ENCODE peak calls at places on chromosomes 2 and 18, in four cellular contexts. One of them, this sample, is unnamed.

GRCh38 chr2:47271054-47272000 is 116.2 kb upstream of the STPG4 start:
- DNase-seq in kidney epithelial cell: no peak
- DNase-seq in fibroblast of mammary gland: no peak
- DNase-seq in coronary artery: no peak
- DNase-seq in this sample: no peak

GRCh38 chr2:145644820-145645302 is 1124.9 kb upstream of the ZEB2 start:
- DNase-seq in kidney epithelial cell: no peak
- DNase-seq in fibroblast of mammary gland: peak
- DNase-seq in coronary artery: no peak
- DNase-seq in this sample: no peak

GRCh38 chr2:9658972-9659371 is 28.2 kb upstream of the YWHAQ start:
- DNase-seq in kidney epithelial cell: peak
- DNase-seq in fibroblast of mammary gland: peak
- DNase-seq in coronary artery: no peak
- DNase-seq in this sample: no peak

GRCh38 chr2:58834404-58834803 is 593.3 kb upstream of the FANCL start:
- DNase-seq in kidney epithelial cell: peak
- DNase-seq in fibroblast of mammary gland: peak
- DNase-seq in coronary artery: no peak
- DNase-seq in this sample: no peak

GRCh38 chr2:16650287-16651249 is 15.1 kb downstream of the CYRIA start:
- DNase-seq in kidney epithelial cell: no peak
- DNase-seq in fibroblast of mammary gland: peak
- DNase-seq in coronary artery: no peak
- DNase-seq in this sample: no peak

GRCh38 chr2:105926960-105927678 is 182.4 kb downstream of the NCK2 start:
- DNase-seq in kidney epithelial cell: no peak
- DNase-seq in fibroblast of mammary gland: no peak
- DNase-seq in coronary artery: no peak
- DNase-seq in this sample: no peak

GRCh38 chr2:223203971-223204370 is 152.0 kb downstream of the KCNE4 start:
- DNase-seq in kidney epithelial cell: no peak
- DNase-seq in fibroblast of mammary gland: peak
- DNase-seq in coronary artery: no peak
- DNase-seq in this sample: peak

GRCh38 chr18:2903006-2903405 is 56.2 kb downstream of the EMILIN2 start:
- DNase-seq in kidney epithelial cell: no peak
- DNase-seq in fibroblast of mammary gland: peak
- DNase-seq in coronary artery: peak
- DNase-seq in this sample: no peak

GRCh38 chr2:84126084-84126483 is 333.0 kb downstream of the SUCLG1 start:
- DNase-seq in kidney epithelial cell: no peak
- DNase-seq in fibroblast of mammary gland: no peak
- DNase-seq in coronary artery: no peak
- DNase-seq in this sample: no peak

GRCh38 chr2:205754924-205755321 is 72.6 kb downstream of the NRP2 start:
- DNase-seq in kidney epithelial cell: no peak
- DNase-seq in fibroblast of mammary gland: peak
- DNase-seq in coronary artery: no peak
- DNase-seq in this sample: no peak

GRCh38 chr18:49814147-49814499 is 790 bp upstream of the ACAA2 start:
- DNase-seq in kidney epithelial cell: no peak
- DNase-seq in fibroblast of mammary gland: peak
- DNase-seq in coronary artery: peak
- DNase-seq in this sample: no peak

GRCh38 chr2:63055510-63056308 is 5.1 kb downstream of the OTX1 start:
- DNase-seq in kidney epithelial cell: no peak
- DNase-seq in fibroblast of mammary gland: no peak
- DNase-seq in coronary artery: no peak
- DNase-seq in this sample: no peak

GRCh38 chr18:11665146-11665545 is 23.9 kb upstream of the GNAL start:
- DNase-seq in kidney epithelial cell: no peak
- DNase-seq in fibroblast of mammary gland: no peak
- DNase-seq in coronary artery: no peak
- DNase-seq in this sample: no peak

GRCh38 chr2:182650704-182651103 is 65.4 kb upstream of the DNAJC10 start:
- DNase-seq in kidney epithelial cell: no peak
- DNase-seq in fibroblast of mammary gland: peak
- DNase-seq in coronary artery: no peak
- DNase-seq in this sample: peak

GRCh38 chr2:225270861-225271260 is 128.6 kb upstream of the NYAP2 start:
- DNase-seq in kidney epithelial cell: peak
- DNase-seq in fibroblast of mammary gland: peak
- DNase-seq in coronary artery: no peak
- DNase-seq in this sample: no peak

GRCh38 chr2:26536371-26537068 is 58.6 kb upstream of the OTOF start:
- DNase-seq in kidney epithelial cell: no peak
- DNase-seq in fibroblast of mammary gland: no peak
- DNase-seq in coronary artery: no peak
- DNase-seq in this sample: no peak

GRCh38 chr2:225737556-225737955 is 338.0 kb downstream of the NYAP2 start:
- DNase-seq in kidney epithelial cell: no peak
- DNase-seq in fibroblast of mammary gland: peak
- DNase-seq in coronary artery: no peak
- DNase-seq in this sample: no peak

GRCh38 chr2:240997141-240997855 is 1.1 kb upstream of the SNED1 start:
- DNase-seq in kidney epithelial cell: no peak
- DNase-seq in fibroblast of mammary gland: peak
- DNase-seq in coronary artery: peak
- DNase-seq in this sample: no peak

GRCh38 chr2:132582360-132582759 is 87.6 kb downstream of the LYPD1 start:
- DNase-seq in kidney epithelial cell: no peak
- DNase-seq in fibroblast of mammary gland: no peak
- DNase-seq in coronary artery: no peak
- DNase-seq in this sample: no peak

GRCh38 chr2:21367421-21367820 is 243.7 kb downstream of the TDRD15 start:
- DNase-seq in kidney epithelial cell: no peak
- DNase-seq in fibroblast of mammary gland: no peak
- DNase-seq in coronary artery: no peak
- DNase-seq in this sample: no peak

GRCh38 chr2:137096693-137097092 is 331.3 kb downstream of the THSD7B start:
- DNase-seq in kidney epithelial cell: no peak
- DNase-seq in fibroblast of mammary gland: no peak
- DNase-seq in coronary artery: no peak
- DNase-seq in this sample: no peak

GRCh38 chr2:210558708-210559107 is 2.3 kb downstream of the CPS1 start:
- DNase-seq in kidney epithelial cell: no peak
- DNase-seq in fibroblast of mammary gland: peak
- DNase-seq in coronary artery: no peak
- DNase-seq in this sample: no peak

GRCh38 chr2:24203029-24203786 is 28.4 kb downstream of the FAM228A start:
- DNase-seq in kidney epithelial cell: no peak
- DNase-seq in fibroblast of mammary gland: no peak
- DNase-seq in coronary artery: no peak
- DNase-seq in this sample: peak

GRCh38 chr2:160647967-160648685 is 154.5 kb upstream of the RBMS1 start:
- DNase-seq in kidney epithelial cell: no peak
- DNase-seq in fibroblast of mammary gland: no peak
- DNase-seq in coronary artery: no peak
- DNase-seq in this sample: no peak

GRCh38 chr2:9767656-9768281 is 75.5 kb upstream of the TAF1B start:
- DNase-seq in kidney epithelial cell: no peak
- DNase-seq in fibroblast of mammary gland: no peak
- DNase-seq in coronary artery: no peak
- DNase-seq in this sample: no peak

GRCh38 chr2:11822746-11823411 is 76.4 kb downstream of the LPIN1 start:
- DNase-seq in kidney epithelial cell: no peak
- DNase-seq in fibroblast of mammary gland: no peak
- DNase-seq in coronary artery: no peak
- DNase-seq in this sample: no peak

GRCh38 chr2:75055820-75056675 is 97.6 kb downstream of the POLE4 start:
- DNase-seq in kidney epithelial cell: peak
- DNase-seq in fibroblast of mammary gland: no peak
- DNase-seq in coronary artery: no peak
- DNase-seq in this sample: no peak

GRCh38 chr2:184599054-184599874 is 935 bp downstream of the ZNF804A start:
- DNase-seq in kidney epithelial cell: no peak
- DNase-seq in fibroblast of mammary gland: peak
- DNase-seq in coronary artery: no peak
- DNase-seq in this sample: no peak

GRCh38 chr2:184599875-184600227 is 1.5 kb downstream of the ZNF804A start:
- DNase-seq in kidney epithelial cell: no peak
- DNase-seq in fibroblast of mammary gland: peak
- DNase-seq in coronary artery: no peak
- DNase-seq in this sample: no peak

GRCh38 chr2:184597996-184598312 is 375 bp upstream of the ZNF804A start:
- DNase-seq in kidney epithelial cell: no peak
- DNase-seq in fibroblast of mammary gland: peak
- DNase-seq in coronary artery: no peak
- DNase-seq in this sample: no peak

GRCh38 chr2:184597571-184597980 is 753 bp upstream of the ZNF804A start:
- DNase-seq in kidney epithelial cell: no peak
- DNase-seq in fibroblast of mammary gland: peak
- DNase-seq in coronary artery: no peak
- DNase-seq in this sample: no peak

GRCh38 chr2:184598313-184599053 is at the start of gene ZNF804A:
- DNase-seq in kidney epithelial cell: no peak
- DNase-seq in fibroblast of mammary gland: peak
- DNase-seq in coronary artery: peak
- DNase-seq in this sample: no peak
- H3K4me3 ChIP-seq in kidney epithelial cell: peak
- H3K4me3 ChIP-seq in fibroblast of mammary gland: peak
- H3K4me3 ChIP-seq in coronary artery: peak
- H3K4me3 ChIP-seq in this sample: peak

GRCh38 chr2:213015387-213016165 is 135.8 kb downstream of the IKZF2 start:
- DNase-seq in kidney epithelial cell: no peak
- DNase-seq in fibroblast of mammary gland: no peak
- DNase-seq in coronary artery: no peak
- DNase-seq in this sample: no peak
- H3K4me3 ChIP-seq in kidney epithelial cell: no peak
- H3K4me3 ChIP-seq in fibroblast of mammary gland: no peak
- H3K4me3 ChIP-seq in coronary artery: no peak
- H3K4me3 ChIP-seq in this sample: no peak

GRCh38 chr2:85728883-85729824 is 24.6 kb upstream of the ATOH8 start:
- DNase-seq in kidney epithelial cell: no peak
- DNase-seq in fibroblast of mammary gland: peak
- DNase-seq in coronary artery: peak
- DNase-seq in this sample: no peak
- H3K4me3 ChIP-seq in kidney epithelial cell: no peak
- H3K4me3 ChIP-seq in fibroblast of mammary gland: no peak
- H3K4me3 ChIP-seq in coronary artery: no peak
- H3K4me3 ChIP-seq in this sample: no peak

GRCh38 chr2:197144183-197144582 is 166.4 kb downstream of the ANKRD44 start:
- DNase-seq in kidney epithelial cell: no peak
- DNase-seq in fibroblast of mammary gland: no peak
- DNase-seq in coronary artery: no peak
- DNase-seq in this sample: no peak

GRCh38 chr2:197145471-197146056 is 165.0 kb downstream of the ANKRD44 start:
- DNase-seq in kidney epithelial cell: no peak
- DNase-seq in fibroblast of mammary gland: no peak
- DNase-seq in coronary artery: no peak
- DNase-seq in this sample: no peak

GRCh38 chr2:197140045-197140444 is 170.5 kb downstream of the ANKRD44 start:
- DNase-seq in kidney epithelial cell: no peak
- DNase-seq in fibroblast of mammary gland: no peak
- DNase-seq in coronary artery: no peak
- DNase-seq in this sample: no peak

GRCh38 chr2:197141669-197142068 is 168.9 kb downstream of the ANKRD44 start:
- DNase-seq in kidney epithelial cell: no peak
- DNase-seq in fibroblast of mammary gland: no peak
- DNase-seq in coronary artery: no peak
- DNase-seq in this sample: no peak

DNA sequence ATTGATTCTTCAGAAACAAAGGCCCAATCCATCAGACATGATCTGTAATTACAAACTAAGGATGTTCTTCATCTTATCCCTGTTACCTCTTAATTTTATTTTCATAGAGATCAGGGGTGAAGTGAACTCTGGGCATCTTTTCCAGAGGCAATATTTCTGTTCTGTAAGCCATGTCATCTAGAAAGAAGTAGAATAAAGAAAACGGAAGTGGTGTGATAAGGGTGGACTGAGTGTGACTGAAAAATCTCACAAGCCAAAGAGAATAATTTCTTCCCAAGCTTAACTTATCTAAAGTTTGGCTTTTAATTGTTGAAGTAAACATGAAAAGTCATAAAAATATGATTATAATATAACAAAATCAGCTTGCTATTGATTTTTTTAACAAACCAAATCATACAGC is 168.5 kb downstream of the ANKRD44 start:
- DNase-seq in kidney epithelial cell: no peak
- DNase-seq in fibroblast of mammary gland: no peak
- DNase-seq in coronary artery: no peak
- DNase-seq in this sample: no peak
- H3K4me3 ChIP-seq in kidney epithelial cell: no peak
- H3K4me3 ChIP-seq in fibroblast of mammary gland: no peak
- H3K4me3 ChIP-seq in coronary artery: no peak
- H3K4me3 ChIP-seq in this sample: no peak

GRCh38 chr2:165952085-165952484 is 1.5 kb downstream of the TTC21B start:
- DNase-seq in kidney epithelial cell: no peak
- DNase-seq in fibroblast of mammary gland: no peak
- DNase-seq in coronary artery: no peak
- DNase-seq in this sample: no peak
- H3K4me3 ChIP-seq in kidney epithelial cell: no peak
- H3K4me3 ChIP-seq in fibroblast of mammary gland: no peak
- H3K4me3 ChIP-seq in coronary artery: peak
- H3K4me3 ChIP-seq in this sample: peak

GRCh38 chr2:86443601-86444000 is 2.4 kb downstream of the KDM3A start:
- DNase-seq in kidney epithelial cell: no peak
- DNase-seq in fibroblast of mammary gland: no peak
- DNase-seq in coronary artery: no peak
- DNase-seq in this sample: no peak
- H3K4me3 ChIP-seq in kidney epithelial cell: no peak
- H3K4me3 ChIP-seq in fibroblast of mammary gland: no peak
- H3K4me3 ChIP-seq in coronary artery: peak
- H3K4me3 ChIP-seq in this sample: peak

This sample was measured in BJ.